ENCODE peak calls at places on chromosomes 1 and 21, in seven cellular contexts. One of them, this sample, is unnamed.
A peak's percentile ranks its signal among the peaks of the same experiment; 100 is the strongest.

GRCh38 chr1:6497215-6497866 is 5.9 kb upstream of the PLEKHG5 start:
- DNase-seq in choroid plexus epithelial cell: no peak
- DNase-seq in SW480: peak; percentile 43
- DNase-seq in activated T-cell treated with anti-CD3 and anti-CD28 coated beads, Interleukin-2, amount 50 U/mL, for 4 hours: peak; percentile 30
- DNase-seq in CD4-positive, alpha-beta T cell: peak; percentile 33
- DNase-seq in cerebellar nuclear complex: peak; percentile 52
- DNase-seq in WTC11: peak; percentile 68
- DNase-seq in this sample: peak; percentile 36

GRCh38 chr1:219085988-219086387 is 87.7 kb upstream of the LYPLAL1 start:
- DNase-seq in choroid plexus epithelial cell: peak; percentile 61
- DNase-seq in SW480: no peak
- DNase-seq in activated T-cell treated with anti-CD3 and anti-CD28 coated beads, Interleukin-2, amount 50 U/mL, for 4 hours: no peak
- DNase-seq in CD4-positive, alpha-beta T cell: no peak
- DNase-seq in cerebellar nuclear complex: no peak
- DNase-seq in WTC11: no peak
- DNase-seq in this sample: no peak

GRCh38 chr1:9258629-9259028 is 24.1 kb downstream of the H6PD start:
- DNase-seq in choroid plexus epithelial cell: no peak
- DNase-seq in SW480: no peak
- DNase-seq in activated T-cell treated with anti-CD3 and anti-CD28 coated beads, Interleukin-2, amount 50 U/mL, for 4 hours: no peak
- DNase-seq in CD4-positive, alpha-beta T cell: no peak
- DNase-seq in cerebellar nuclear complex: no peak
- DNase-seq in WTC11: no peak
- DNase-seq in this sample: no peak

GRCh38 chr1:162536511-162536910 is 25.0 kb upstream of the UAP1 start:
- DNase-seq in choroid plexus epithelial cell: no peak
- DNase-seq in SW480: peak; percentile 16
- DNase-seq in activated T-cell treated with anti-CD3 and anti-CD28 coated beads, Interleukin-2, amount 50 U/mL, for 4 hours: no peak
- DNase-seq in CD4-positive, alpha-beta T cell: no peak
- DNase-seq in cerebellar nuclear complex: no peak
- DNase-seq in WTC11: no peak
- DNase-seq in this sample: no peak

GRCh38 chr1:30197959-30198760 is 525.2 kb downstream of the MATN1 start:
- DNase-seq in choroid plexus epithelial cell: no peak
- DNase-seq in SW480: no peak
- DNase-seq in activated T-cell treated with anti-CD3 and anti-CD28 coated beads, Interleukin-2, amount 50 U/mL, for 4 hours: no peak
- DNase-seq in CD4-positive, alpha-beta T cell: no peak
- DNase-seq in cerebellar nuclear complex: no peak
- DNase-seq in WTC11: no peak
- DNase-seq in this sample: no peak

GRCh38 chr1:65255088-65256050 is 54.0 kb upstream of the DNAJC6 start:
- DNase-seq in choroid plexus epithelial cell: peak; percentile 17
- DNase-seq in SW480: peak; percentile 46
- DNase-seq in activated T-cell treated with anti-CD3 and anti-CD28 coated beads, Interleukin-2, amount 50 U/mL, for 4 hours: no peak
- DNase-seq in CD4-positive, alpha-beta T cell: no peak
- DNase-seq in cerebellar nuclear complex: peak; percentile 50
- DNase-seq in WTC11: peak; percentile 33
- DNase-seq in this sample: no peak

GRCh38 chr1:110605901-110606783 is at the start of gene KCNA2:
- DNase-seq in choroid plexus epithelial cell: peak; percentile 8
- DNase-seq in SW480: no peak
- DNase-seq in activated T-cell treated with anti-CD3 and anti-CD28 coated beads, Interleukin-2, amount 50 U/mL, for 4 hours: no peak
- DNase-seq in CD4-positive, alpha-beta T cell: no peak
- DNase-seq in cerebellar nuclear complex: peak; percentile 30
- DNase-seq in WTC11: peak; percentile 68
- DNase-seq in this sample: no peak

GRCh38 chr1:35477870-35478269 is 79.3 kb downstream of the KIAA0319L start:
- DNase-seq in choroid plexus epithelial cell: no peak
- DNase-seq in SW480: no peak
- DNase-seq in activated T-cell treated with anti-CD3 and anti-CD28 coated beads, Interleukin-2, amount 50 U/mL, for 4 hours: no peak
- DNase-seq in CD4-positive, alpha-beta T cell: no peak
- DNase-seq in cerebellar nuclear complex: no peak
- DNase-seq in WTC11: no peak
- DNase-seq in this sample: no peak

GRCh38 chr21:39915881-39916280 is 48.6 kb downstream of the PCP4 start:
- DNase-seq in choroid plexus epithelial cell: peak; percentile 0
- DNase-seq in SW480: no peak
- DNase-seq in activated T-cell treated with anti-CD3 and anti-CD28 coated beads, Interleukin-2, amount 50 U/mL, for 4 hours: no peak
- DNase-seq in CD4-positive, alpha-beta T cell: no peak
- DNase-seq in cerebellar nuclear complex: no peak
- DNase-seq in WTC11: no peak
- DNase-seq in this sample: no peak

GRCh38 chr1:110053557-110054428 is 16.7 kb downstream of the ALX3 start:
- DNase-seq in choroid plexus epithelial cell: peak; percentile 64
- DNase-seq in SW480: peak; percentile 19
- DNase-seq in activated T-cell treated with anti-CD3 and anti-CD28 coated beads, Interleukin-2, amount 50 U/mL, for 4 hours: peak; percentile 68
- DNase-seq in CD4-positive, alpha-beta T cell: peak; percentile 61
- DNase-seq in cerebellar nuclear complex: peak; percentile 18
- DNase-seq in WTC11: peak; percentile 86
- DNase-seq in this sample: peak; percentile 40

GRCh38 chr1:109704173-109704572 is 7.9 kb upstream of the GSTM5 start:
- DNase-seq in choroid plexus epithelial cell: no peak
- DNase-seq in SW480: no peak
- DNase-seq in activated T-cell treated with anti-CD3 and anti-CD28 coated beads, Interleukin-2, amount 50 U/mL, for 4 hours: no peak
- DNase-seq in CD4-positive, alpha-beta T cell: no peak
- DNase-seq in cerebellar nuclear complex: no peak
- DNase-seq in WTC11: no peak
- DNase-seq in this sample: no peak

GRCh38 chr1:159960721-159961381 is 6.8 kb upstream of the SLAMF9 start:
- DNase-seq in choroid plexus epithelial cell: peak; percentile 3
- DNase-seq in SW480: no peak
- DNase-seq in activated T-cell treated with anti-CD3 and anti-CD28 coated beads, Interleukin-2, amount 50 U/mL, for 4 hours: no peak
- DNase-seq in CD4-positive, alpha-beta T cell: no peak
- DNase-seq in cerebellar nuclear complex: no peak
- DNase-seq in WTC11: no peak
- DNase-seq in this sample: no peak

GRCh38 chr1:5389101-5389885 is 602.9 kb downstream of the NPHP4 start:
- DNase-seq in choroid plexus epithelial cell: no peak
- DNase-seq in SW480: peak; percentile 85
- DNase-seq in activated T-cell treated with anti-CD3 and anti-CD28 coated beads, Interleukin-2, amount 50 U/mL, for 4 hours: no peak
- DNase-seq in CD4-positive, alpha-beta T cell: no peak
- DNase-seq in cerebellar nuclear complex: no peak
- DNase-seq in WTC11: no peak
- DNase-seq in this sample: peak; percentile 11

GRCh38 chr1:186854102-186854501 is 25.4 kb downstream of the PLA2G4A start:
- DNase-seq in choroid plexus epithelial cell: no peak
- DNase-seq in SW480: no peak
- DNase-seq in activated T-cell treated with anti-CD3 and anti-CD28 coated beads, Interleukin-2, amount 50 U/mL, for 4 hours: no peak
- DNase-seq in CD4-positive, alpha-beta T cell: no peak
- DNase-seq in cerebellar nuclear complex: no peak
- DNase-seq in WTC11: no peak
- DNase-seq in this sample: no peak

GRCh38 chr1:195970209-195970608 is 638.0 kb downstream of the KCNT2 start:
- DNase-seq in choroid plexus epithelial cell: no peak
- DNase-seq in SW480: no peak
- DNase-seq in activated T-cell treated with anti-CD3 and anti-CD28 coated beads, Interleukin-2, amount 50 U/mL, for 4 hours: no peak
- DNase-seq in CD4-positive, alpha-beta T cell: no peak
- DNase-seq in cerebellar nuclear complex: no peak
- DNase-seq in WTC11: no peak
- DNase-seq in this sample: no peak

GRCh38 chr1:28457678-28458077 is 48.2 kb upstream of the RCC1 start:
- DNase-seq in choroid plexus epithelial cell: no peak
- DNase-seq in SW480: no peak
- DNase-seq in activated T-cell treated with anti-CD3 and anti-CD28 coated beads, Interleukin-2, amount 50 U/mL, for 4 hours: no peak
- DNase-seq in CD4-positive, alpha-beta T cell: no peak
- DNase-seq in cerebellar nuclear complex: no peak
- DNase-seq in WTC11: no peak
- DNase-seq in this sample: no peak

GRCh38 chr1:112262301-112262700 is 133.7 kb upstream of the CTTNBP2NL start:
- DNase-seq in choroid plexus epithelial cell: no peak
- DNase-seq in SW480: no peak
- DNase-seq in activated T-cell treated with anti-CD3 and anti-CD28 coated beads, Interleukin-2, amount 50 U/mL, for 4 hours: no peak
- DNase-seq in CD4-positive, alpha-beta T cell: no peak
- DNase-seq in cerebellar nuclear complex: no peak
- DNase-seq in WTC11: no peak
- DNase-seq in this sample: no peak

GRCh38 chr1:158654079-158654478 is 32.4 kb downstream of the SPTA1 start:
- DNase-seq in choroid plexus epithelial cell: no peak
- DNase-seq in SW480: no peak
- DNase-seq in activated T-cell treated with anti-CD3 and anti-CD28 coated beads, Interleukin-2, amount 50 U/mL, for 4 hours: no peak
- DNase-seq in CD4-positive, alpha-beta T cell: no peak
- DNase-seq in cerebellar nuclear complex: no peak
- DNase-seq in WTC11: no peak
- DNase-seq in this sample: no peak

GRCh38 chr1:8705104-8705503 is 112.3 kb downstream of the RERE start:
- DNase-seq in choroid plexus epithelial cell: no peak
- DNase-seq in SW480: no peak
- DNase-seq in activated T-cell treated with anti-CD3 and anti-CD28 coated beads, Interleukin-2, amount 50 U/mL, for 4 hours: no peak
- DNase-seq in CD4-positive, alpha-beta T cell: no peak
- DNase-seq in cerebellar nuclear complex: no peak
- DNase-seq in WTC11: no peak
- DNase-seq in this sample: no peak